ENCODE peak calls at places on chromosomes 11 and 22, in six cellular contexts. One of them, this sample, is unnamed.

GRCh38 chr11:134889832-134890231 is 477.8 kb upstream of the B3GAT1 start:
- DNase-seq in lower lobe of right lung: no peak
- DNase-seq in hepatocyte: no peak
- DNase-seq in heart right ventricle: no peak
- DNase-seq in heart left ventricle: no peak
- DNase-seq in adrenal gland: no peak
- DNase-seq in this sample: no peak

GRCh38 chr11:46381046-46381835 is at the start of gene MDK:
- DNase-seq in lower lobe of right lung: peak; percentile 59
- DNase-seq in hepatocyte: peak; percentile 85
- DNase-seq in heart right ventricle: peak; percentile 32
- DNase-seq in heart left ventricle: peak; percentile 67
- DNase-seq in adrenal gland: no peak
- DNase-seq in this sample: no peak

GRCh38 chr11:47213985-47214564 is 699 bp upstream of the DDB2 start:
- DNase-seq in lower lobe of right lung: peak; percentile 96
- DNase-seq in hepatocyte: peak; percentile 78
- DNase-seq in heart right ventricle: peak; percentile 92
- DNase-seq in heart left ventricle: peak; percentile 96
- DNase-seq in adrenal gland: peak; percentile 96
- DNase-seq in this sample: peak; percentile 53

GRCh38 chr11:128313931-128314330 is 273.4 kb downstream of the ETS1 start:
- DNase-seq in lower lobe of right lung: no peak
- DNase-seq in hepatocyte: no peak
- DNase-seq in heart right ventricle: no peak
- DNase-seq in heart left ventricle: no peak
- DNase-seq in adrenal gland: no peak
- DNase-seq in this sample: no peak

GRCh38 chr11:65429069-65429681 is 6.6 kb downstream of the NEAT1 start:
- DNase-seq in lower lobe of right lung: no peak
- DNase-seq in hepatocyte: peak; percentile 64
- DNase-seq in heart right ventricle: no peak
- DNase-seq in heart left ventricle: no peak
- DNase-seq in adrenal gland: peak; percentile 77
- DNase-seq in this sample: no peak

GRCh38 chr11:59899532-59899931 is 20.9 kb downstream of the OOSP3 start:
- DNase-seq in lower lobe of right lung: no peak
- DNase-seq in hepatocyte: no peak
- DNase-seq in heart right ventricle: no peak
- DNase-seq in heart left ventricle: no peak
- DNase-seq in adrenal gland: no peak
- DNase-seq in this sample: no peak

GRCh38 chr11:118633979-118634378 is 26.6 kb downstream of the PHLDB1 start:
- DNase-seq in lower lobe of right lung: no peak
- DNase-seq in hepatocyte: no peak
- DNase-seq in heart right ventricle: no peak
- DNase-seq in heart left ventricle: no peak
- DNase-seq in adrenal gland: no peak
- DNase-seq in this sample: no peak

GRCh38 chr22:11629661-11630385 is 3898.2 kb upstream of the OR11H1 start:
- DNase-seq in lower lobe of right lung: no peak
- DNase-seq in hepatocyte: no peak
- DNase-seq in heart right ventricle: no peak
- DNase-seq in heart left ventricle: no peak
- DNase-seq in adrenal gland: no peak
- DNase-seq in this sample: no peak

GRCh38 chr11:29612423-29612822 is 404.4 kb downstream of the KCNA4 start:
- DNase-seq in lower lobe of right lung: no peak
- DNase-seq in hepatocyte: no peak
- DNase-seq in heart right ventricle: no peak
- DNase-seq in heart left ventricle: no peak
- DNase-seq in adrenal gland: no peak
- DNase-seq in this sample: no peak

GRCh38 chr11:96037267-96037990 is 113.5 kb upstream of the MTMR2 start:
- DNase-seq in lower lobe of right lung: no peak
- DNase-seq in hepatocyte: peak; percentile 45
- DNase-seq in heart right ventricle: no peak
- DNase-seq in heart left ventricle: no peak
- DNase-seq in adrenal gland: no peak
- DNase-seq in this sample: no peak

GRCh38 chr11:112605093-112605666 is 344.5 kb upstream of the PLET1 start:
- DNase-seq in lower lobe of right lung: no peak
- DNase-seq in hepatocyte: no peak
- DNase-seq in heart right ventricle: no peak
- DNase-seq in heart left ventricle: no peak
- DNase-seq in adrenal gland: no peak
- DNase-seq in this sample: no peak

GRCh38 chr11:1117970-1118369 is 39.8 kb upstream of the MUC5AC start:
- DNase-seq in lower lobe of right lung: no peak
- DNase-seq in hepatocyte: no peak
- DNase-seq in heart right ventricle: no peak
- DNase-seq in heart left ventricle: no peak
- DNase-seq in adrenal gland: no peak
- DNase-seq in this sample: no peak

GRCh38 chr11:56375324-56375723 is at the start of gene OR8U1:
- DNase-seq in lower lobe of right lung: no peak
- DNase-seq in hepatocyte: no peak
- DNase-seq in heart right ventricle: no peak
- DNase-seq in heart left ventricle: no peak
- DNase-seq in adrenal gland: no peak
- DNase-seq in this sample: no peak

GRCh38 chr11:16863382-16863781 is 124.9 kb downstream of the C11orf58 start:
- DNase-seq in lower lobe of right lung: no peak
- DNase-seq in hepatocyte: peak; percentile 66
- DNase-seq in heart right ventricle: peak; percentile 22
- DNase-seq in heart left ventricle: peak; percentile 62
- DNase-seq in adrenal gland: no peak
- DNase-seq in this sample: no peak

GRCh38 chr11:3036419-3036818 is 20.8 kb downstream of the CARS1 start:
- DNase-seq in lower lobe of right lung: no peak
- DNase-seq in hepatocyte: no peak
- DNase-seq in heart right ventricle: no peak
- DNase-seq in heart left ventricle: no peak
- DNase-seq in adrenal gland: no peak
- DNase-seq in this sample: no peak

GRCh38 chr22:28442951-28443876 is 236.4 kb downstream of the TTC28 start:
- DNase-seq in lower lobe of right lung: peak; percentile 63
- DNase-seq in hepatocyte: peak; percentile 75
- DNase-seq in heart right ventricle: peak; percentile 55
- DNase-seq in heart left ventricle: peak; percentile 78
- DNase-seq in adrenal gland: peak; percentile 75
- DNase-seq in this sample: no peak

GRCh38 chr11:64800633-64801464 is 2.2 kb downstream of the MAP4K2 start:
- DNase-seq in lower lobe of right lung: no peak
- DNase-seq in hepatocyte: no peak
- DNase-seq in heart right ventricle: no peak
- DNase-seq in heart left ventricle: no peak
- DNase-seq in adrenal gland: no peak
- DNase-seq in this sample: no peak

GRCh38 chr11:90493379-90493778 is 270.5 kb upstream of the CHORDC1 start:
- DNase-seq in lower lobe of right lung: no peak
- DNase-seq in hepatocyte: no peak
- DNase-seq in heart right ventricle: no peak
- DNase-seq in heart left ventricle: no peak
- DNase-seq in adrenal gland: no peak
- DNase-seq in this sample: no peak

GRCh38 chr11:1832181-1832988 is 2.4 kb upstream of the SYT8 start:
- DNase-seq in lower lobe of right lung: peak; percentile 70
- DNase-seq in hepatocyte: peak; percentile 75
- DNase-seq in heart right ventricle: peak; percentile 73
- DNase-seq in heart left ventricle: peak; percentile 80
- DNase-seq in adrenal gland: peak; percentile 71
- DNase-seq in this sample: no peak

GRCh38 chr22:42026705-42027104 is 28.1 kb downstream of the WBP2NL start:
- DNase-seq in lower lobe of right lung: no peak
- DNase-seq in hepatocyte: no peak
- DNase-seq in heart right ventricle: no peak
- DNase-seq in heart left ventricle: no peak
- DNase-seq in adrenal gland: no peak
- DNase-seq in this sample: no peak

GRCh38 chr22:35921777-35922176 is 106.8 kb downstream of the RBFOX2 start:
- DNase-seq in lower lobe of right lung: no peak
- DNase-seq in hepatocyte: peak; percentile 87
- DNase-seq in heart right ventricle: no peak
- DNase-seq in heart left ventricle: no peak
- DNase-seq in adrenal gland: peak; percentile 85
- DNase-seq in this sample: no peak

GRCh38 chr11:13902456-13902855 is 60.1 kb upstream of the SPON1 start:
- DNase-seq in lower lobe of right lung: no peak
- DNase-seq in hepatocyte: no peak
- DNase-seq in heart right ventricle: peak; percentile 11
- DNase-seq in heart left ventricle: no peak
- DNase-seq in adrenal gland: no peak
- DNase-seq in this sample: no peak

GRCh38 chr11:73197348-73197747 is 20.7 kb upstream of the P2RY2 start:
- DNase-seq in lower lobe of right lung: peak; percentile 15
- DNase-seq in hepatocyte: no peak
- DNase-seq in heart right ventricle: no peak
- DNase-seq in heart left ventricle: no peak
- DNase-seq in adrenal gland: no peak
- DNase-seq in this sample: no peak

DNA sequence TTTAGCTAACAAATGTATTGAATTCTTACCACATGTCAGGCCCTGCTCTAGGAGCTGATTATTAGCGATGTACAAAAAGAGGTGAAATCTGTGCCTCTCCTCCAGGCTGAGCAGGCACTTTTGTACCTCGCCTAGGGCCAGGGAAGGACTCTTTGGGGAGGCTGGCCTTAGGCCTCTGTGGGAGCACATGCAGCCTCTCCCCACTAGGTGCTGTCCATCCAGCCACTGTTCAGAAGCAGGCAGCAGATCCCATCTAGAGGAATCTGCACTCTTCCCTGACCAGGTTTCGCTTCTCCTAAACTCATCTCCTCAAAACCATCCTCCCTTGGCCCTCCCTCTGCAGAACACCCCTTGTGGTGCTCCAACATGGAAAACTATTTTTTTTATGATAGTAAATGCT is 51.9 kb upstream of the WT1 start:
- DNase-seq in lower lobe of right lung: no peak
- DNase-seq in hepatocyte: no peak
- DNase-seq in heart right ventricle: no peak
- DNase-seq in heart left ventricle: no peak
- DNase-seq in adrenal gland: no peak
- DNase-seq in this sample: no peak
- TF ChIP-seq CTCF in lower lobe of right lung: no peak
- TF ChIP-seq CTCF in hepatocyte: no peak
- TF ChIP-seq CTCF in heart right ventricle: no peak
- TF ChIP-seq CTCF in heart left ventricle: no peak
- TF ChIP-seq CTCF in adrenal gland: no peak
- TF ChIP-seq CTCF in this sample: no peak

DNA sequence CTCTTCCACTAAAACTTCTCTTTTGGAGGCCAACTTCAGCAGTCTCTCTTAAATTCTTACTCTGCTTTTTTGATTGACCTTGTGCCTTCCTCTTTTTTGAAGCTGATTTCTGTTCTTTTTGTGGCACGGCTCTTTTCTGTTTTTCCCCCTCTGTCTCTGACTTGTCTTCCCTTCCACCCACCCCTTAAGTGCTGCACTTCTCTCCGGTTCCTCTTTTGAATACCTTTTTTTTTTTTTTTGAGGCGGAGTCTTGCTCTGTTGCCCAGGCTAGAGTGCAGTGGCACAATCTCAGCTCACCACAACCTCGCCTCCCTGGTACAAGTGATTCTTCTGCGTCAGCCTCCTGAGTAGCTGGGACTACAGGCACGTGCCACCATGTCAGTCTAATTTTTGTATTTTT is 211.9 kb downstream of the BLID start:
- DNase-seq in lower lobe of right lung: peak; percentile 51
- DNase-seq in hepatocyte: no peak
- DNase-seq in heart right ventricle: no peak
- DNase-seq in heart left ventricle: no peak
- DNase-seq in adrenal gland: no peak
- DNase-seq in this sample: no peak
- TF ChIP-seq CTCF in lower lobe of right lung: no peak
- TF ChIP-seq CTCF in hepatocyte: no peak
- TF ChIP-seq CTCF in heart right ventricle: no peak
- TF ChIP-seq CTCF in heart left ventricle: no peak
- TF ChIP-seq CTCF in adrenal gland: no peak
- TF ChIP-seq CTCF in this sample: no peak

GRCh38 chr11:92980291-92980690 is 10.8 kb downstream of the MTNR1B start:
- DNase-seq in lower lobe of right lung: no peak
- DNase-seq in hepatocyte: no peak
- DNase-seq in heart right ventricle: no peak
- DNase-seq in heart left ventricle: no peak
- DNase-seq in adrenal gland: no peak
- DNase-seq in this sample: no peak

GRCh38 chr11:92976681-92977080 is 7.2 kb downstream of the MTNR1B start:
- DNase-seq in lower lobe of right lung: no peak
- DNase-seq in hepatocyte: no peak
- DNase-seq in heart right ventricle: no peak
- DNase-seq in heart left ventricle: no peak
- DNase-seq in adrenal gland: no peak
- DNase-seq in this sample: no peak

GRCh38 chr11:92979176-92979575 is 9.7 kb downstream of the MTNR1B start:
- DNase-seq in lower lobe of right lung: no peak
- DNase-seq in hepatocyte: no peak
- DNase-seq in heart right ventricle: no peak
- DNase-seq in heart left ventricle: no peak
- DNase-seq in adrenal gland: no peak
- DNase-seq in this sample: no peak

GRCh38 chr11:92977401-92977800 is 8.0 kb downstream of the MTNR1B start:
- DNase-seq in lower lobe of right lung: no peak
- DNase-seq in hepatocyte: no peak
- DNase-seq in heart right ventricle: no peak
- DNase-seq in heart left ventricle: no peak
- DNase-seq in adrenal gland: no peak
- DNase-seq in this sample: no peak

GRCh38 chr11:92978226-92979111 is 9.0 kb downstream of the MTNR1B start:
- DNase-seq in lower lobe of right lung: no peak
- DNase-seq in hepatocyte: peak; percentile 66
- DNase-seq in heart right ventricle: peak; percentile 28
- DNase-seq in heart left ventricle: no peak
- DNase-seq in adrenal gland: no peak
- DNase-seq in this sample: no peak
- TF ChIP-seq CTCF in lower lobe of right lung: no peak
- TF ChIP-seq CTCF in hepatocyte: no peak
- TF ChIP-seq CTCF in heart right ventricle: no peak
- TF ChIP-seq CTCF in heart left ventricle: no peak
- TF ChIP-seq CTCF in adrenal gland: no peak
- TF ChIP-seq CTCF in this sample: no peak

DNA sequence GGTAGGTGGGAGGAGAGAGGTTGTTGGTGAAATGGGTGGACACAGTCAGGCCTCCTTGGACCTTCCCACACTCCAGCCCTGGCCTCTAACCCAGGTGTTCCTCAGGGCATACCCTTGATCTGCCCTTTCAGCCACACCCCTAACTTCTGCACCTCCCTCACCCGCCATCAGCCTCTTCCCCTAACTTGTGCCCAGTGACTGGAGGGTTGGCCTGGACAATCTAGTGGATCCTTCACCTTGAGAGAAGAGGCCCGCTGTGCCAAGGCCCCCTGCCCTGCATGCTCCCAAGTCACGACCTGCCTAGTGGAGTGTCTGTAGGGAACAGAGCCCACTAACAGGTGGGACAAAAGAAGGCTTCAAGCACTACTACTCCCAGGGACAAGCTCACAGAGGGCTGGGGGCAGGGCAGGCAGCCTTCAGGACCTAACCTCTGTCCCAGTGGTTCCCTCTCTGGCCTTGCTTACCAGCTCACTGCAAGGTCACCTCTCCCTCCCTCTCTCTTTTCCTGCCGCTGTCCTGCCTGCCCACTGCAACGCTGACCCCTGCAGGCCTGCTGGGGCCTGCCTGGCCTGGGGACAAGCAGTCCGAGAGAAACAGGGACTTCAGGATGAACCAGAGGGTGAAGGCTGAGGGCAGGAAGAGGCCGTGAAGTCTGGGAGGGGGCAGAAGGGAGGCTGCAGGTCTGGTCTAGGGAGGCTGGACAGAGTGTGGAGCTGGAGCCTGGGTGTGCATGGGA is 3.3 kb downstream of the SYT7 start:
- DNase-seq in lower lobe of right lung: no peak
- DNase-seq in hepatocyte: peak; percentile 52
- DNase-seq in heart right ventricle: peak; percentile 50
- DNase-seq in heart left ventricle: no peak
- DNase-seq in adrenal gland: no peak
- DNase-seq in this sample: no peak
- TF ChIP-seq CTCF in lower lobe of right lung: no peak
- TF ChIP-seq CTCF in hepatocyte: peak; percentile 43
- TF ChIP-seq CTCF in heart right ventricle: peak; percentile 63
- TF ChIP-seq CTCF in heart left ventricle: peak; percentile 50
- TF ChIP-seq CTCF in adrenal gland: no peak
- TF ChIP-seq CTCF in this sample: no peak